ENCODE peak calls at places on chromosome X, in seven cellular contexts. O is GM12878, L is HepG2, G is H1, S is SK-N-SH, M is A549, W is IMR-90. J is an unnamed sample.

GRCh38 chrX:38940547-38940946 is 139.3 kb downstream of the MID1IP1 start:
- DNase-seq in O (no peak), L (no peak), G (no peak), S (no peak), M (no peak), W (peak; percentile 34), J (no peak)

GRCh38 chrX:536616-537015 is 94.0 kb upstream of the SHOX start:
- DNase-seq in O (no peak), L (no peak), G (no peak), S (no peak), M (no peak), W (no peak), J (no peak)

GRCh38 chrX:104641176-104641575 is 75.2 kb downstream of the IL1RAPL2 start:
- DNase-seq in O (no peak), L (no peak), G (peak; percentile 58), S (peak; percentile 4), M (no peak), W (no peak), J (no peak)

GRCh38 chrX:40205471-40205870 is 107.7 kb upstream of the BCOR start:
- DNase-seq in O (no peak), L (no peak), G (no peak), S (no peak), M (no peak), W (no peak), J (no peak)

GRCh38 chrX:79146552-79147390 is 2.3 kb downstream of the GPR174 start:
- DNase-seq in O (peak; percentile 45), L (no peak), G (no peak), S (no peak), M (no peak), W (no peak), J (no peak)

GRCh38 chrX:120015145-120016067 is 62.1 kb downstream of the RHOXF2B start:
- DNase-seq in O (no peak), L (no peak), G (peak; percentile 53), S (no peak), M (no peak), W (no peak), J (no peak)

GRCh38 chrX:5388087-5388486 is 840.6 kb downstream of the NLGN4X start:
- DNase-seq in O (no peak), L (no peak), G (no peak), S (no peak), M (no peak), W (no peak), J (no peak)

GRCh38 chrX:72255445-72255844 is 16.6 kb upstream of the ERCC6L start:
- DNase-seq in O (no peak), L (no peak), G (peak; percentile 56), S (no peak), M (no peak), W (no peak), J (no peak)

GRCh38 chrX:54495814-54496516 is at the start of gene FGD1:
- DNase-seq in O (no peak), L (no peak), G (peak; percentile 82), S (peak; percentile 92), M (peak; percentile 82), W (peak; percentile 41), J (peak; percentile 79)

GRCh38 chrX:129743835-129744234 is 5.1 kb downstream of the XPNPEP2 start:
- DNase-seq in O (no peak), L (no peak), G (no peak), S (no peak), M (no peak), W (no peak), J (no peak)
- TF ChIP-seq RFX5 in O (no peak), L (no peak), G (no peak), S (no peak), M (no peak), W (no peak), J (no peak)

DNA sequence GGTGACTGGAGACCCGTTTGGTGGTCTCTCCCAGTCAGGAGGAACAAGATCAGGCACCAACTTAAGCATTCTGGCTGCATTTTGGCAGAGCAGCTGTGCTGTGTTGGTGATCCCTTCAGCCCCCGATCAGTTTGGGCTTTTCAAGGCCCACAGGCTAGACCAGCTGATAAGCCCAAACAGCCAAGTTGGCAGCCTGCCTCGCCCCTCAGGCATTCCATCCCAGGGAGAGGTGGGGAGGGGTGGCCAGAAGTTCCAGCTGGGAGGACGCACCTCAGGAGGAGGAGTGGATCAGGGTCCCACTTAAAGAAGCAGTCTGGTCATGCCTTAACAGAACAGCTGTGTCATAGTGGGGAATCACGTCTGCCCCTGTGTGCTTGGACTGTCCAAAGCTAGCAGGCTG is 105.8 kb downstream of the CHIC1 start:
- DNase-seq in O (no peak), L (no peak), G (no peak), S (no peak), M (no peak), W (no peak), J (no peak)
- TF ChIP-seq RFX5 in O (no peak), L (no peak), G (no peak), S (no peak), M (no peak), W (no peak), J (no peak)

GRCh38 chrX:21758488-21758887 is 572 bp upstream of the SMPX start:
- DNase-seq in O (no peak), L (no peak), G (no peak), S (no peak), M (no peak), W (no peak), J (no peak)

GRCh38 chrX:21756785-21757529 is 959 bp downstream of the SMPX start:
- DNase-seq in O (no peak), L (no peak), G (no peak), S (no peak), M (no peak), W (no peak), J (no peak)

GRCh38 chrX:21757960-21758359 is at the start of gene SMPX:
- DNase-seq in O (no peak), L (no peak), G (no peak), S (no peak), M (no peak), W (no peak), J (no peak)
- TF ChIP-seq RFX5 in O (no peak), L (no peak), G (no peak), S (no peak), M (no peak), W (no peak), J (no peak)

GRCh38 chrX:10189317-10190268 is 32.8 kb downstream of the CLCN4 start:
- DNase-seq in O (no peak), L (peak; percentile 57), G (peak; percentile 83), S (peak; percentile 72), M (peak; percentile 70), W (peak; percentile 63), J (peak; percentile 71)

GRCh38 chrX:10187421-10187820 is 30.6 kb downstream of the CLCN4 start:
- DNase-seq in O (no peak), L (no peak), G (no peak), S (no peak), M (no peak), W (no peak), J (no peak)

GRCh38 chrX:10193587-10193986 is 36.8 kb downstream of the CLCN4 start:
- DNase-seq in O (no peak), L (no peak), G (no peak), S (no peak), M (no peak), W (no peak), J (no peak)

GRCh38 chrX:10186355-10186754 is 29.6 kb downstream of the CLCN4 start:
- DNase-seq in O (no peak), L (no peak), G (no peak), S (no peak), M (no peak), W (no peak), J (no peak)

GRCh38 chrX:10190367-10190766 is 33.6 kb downstream of the CLCN4 start:
- DNase-seq in O (no peak), L (peak; percentile 72), G (no peak), S (peak; percentile 59), M (peak; percentile 68), W (peak; percentile 83), J (peak; percentile 63)
- TF ChIP-seq RFX5 in O (no peak), L (no peak), G (no peak), S (no peak), M (no peak), W (no peak), J (no peak)

GRCh38 chrX:108312011-108312410 is 126.2 kb downstream of the COL4A6 start:
- DNase-seq in O (no peak), L (no peak), G (no peak), S (no peak), M (no peak), W (peak; percentile 36), J (no peak)
- TF ChIP-seq RFX5 in O (no peak), L (no peak), G (no peak), S (no peak), M (no peak), W (no peak), J (no peak)

GRCh38 chrX:11386001-11386523 is 92.8 kb downstream of the AMELX start:
- DNase-seq in O (no peak), L (no peak), G (no peak), S (no peak), M (no peak), W (peak; percentile 75), J (peak; percentile 60)
- TF ChIP-seq RFX5 in O (no peak), L (no peak), G (no peak), S (no peak), M (no peak), W (no peak), J (no peak)

GRCh38 chrX:154486396-154487207 is at the start of gene UBL4A:
- DNase-seq in O (no peak), L (no peak), G (peak; percentile 55), S (peak; percentile 86), M (peak; percentile 26), W (peak; percentile 11), J (peak; percentile 67)
- TF ChIP-seq RFX5 in O (no peak), L (no peak), G (no peak), S (no peak), M (no peak), W (no peak), J (no peak)

GRCh38 chrX:19070555-19070994 is 51.7 kb downstream of the ADGRG2 start:
- DNase-seq in O (no peak), L (peak; percentile 63), G (no peak), S (no peak), M (no peak), W (no peak), J (no peak)

GRCh38 chrX:19075754-19076153 is 46.5 kb downstream of the ADGRG2 start:
- DNase-seq in O (no peak), L (no peak), G (no peak), S (no peak), M (no peak), W (no peak), J (no peak)

DNA sequence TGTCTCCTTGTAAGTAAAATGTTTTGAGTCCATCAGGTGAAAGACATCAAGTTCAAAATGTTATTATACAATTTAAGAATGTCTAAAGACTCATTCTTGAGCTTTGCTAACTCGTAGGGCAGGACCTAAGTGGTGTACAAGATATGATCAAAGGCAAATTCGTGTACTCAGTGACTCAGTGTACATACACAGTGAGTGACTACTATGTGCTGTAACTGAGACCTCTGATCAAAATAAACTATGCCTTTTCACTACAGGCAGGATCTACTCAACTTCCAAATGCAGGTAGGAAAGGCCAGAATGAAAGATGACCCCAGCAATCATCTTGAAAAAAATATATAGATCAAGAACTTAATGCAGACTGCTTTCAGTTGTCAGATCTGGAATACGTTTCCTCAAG is 49.9 kb downstream of the ADGRG2 start:
- DNase-seq in O (no peak), L (peak; percentile 34), G (no peak), S (no peak), M (peak; percentile 15), W (no peak), J (no peak)
- TF ChIP-seq RFX5 in O (no peak), L (no peak), G (no peak), S (no peak), M (no peak), W (no peak), J (no peak)